ENCODE peak calls at places on chromosomes 5 and 9, in eight cellular contexts. W is activated CD8-positive, alpha-beta memory T cell treated with anti-CD3 and anti-CD28 coated beads for 24 hours; M is IMR-90; D is GM10248; Z is GM04503; V is H54; B is activated effector memory CD4-positive, alpha-beta T cell treated with anti-CD3 and anti-CD28 coated beads, Interleukin-2, amount 50 U/mL, for 16 hours; Y is naive B cell. J is an unnamed sample.

GRCh38 chr5:41788800-41789395 is 81.3 kb downstream of the OXCT1 start:
- DNase-seq in V (no peak), Y (no peak), Z (no peak), D (no peak), B (no peak), W (no peak), M (peak), J (no peak)

GRCh38 chr5:71948206-71948605 is 159.1 kb upstream of the MAP1B start:
- DNase-seq in W (no peak), M (no peak), Z (no peak), D (no peak), Y (no peak), V (no peak), B (no peak), J (no peak)

GRCh38 chr5:180170111-180170809 is 38.8 kb downstream of the RASGEF1C start:
- DNase-seq in Z (no peak), B (no peak), M (no peak), Y (no peak), V (no peak), D (peak), W (no peak), J (no peak)

GRCh38 chr5:96661101-96661840 is 905 bp upstream of the CAST start:
- DNase-seq in V (no peak), M (peak), D (peak), Y (peak), W (peak), B (peak), Z (no peak), J (no peak)

GRCh38 chr9:5364294-5364990 is 24.8 kb upstream of the RLN1 start:
- DNase-seq in Z (no peak), D (peak), Y (no peak), V (no peak), M (peak), W (no peak), B (no peak), J (no peak)

GRCh38 chr9:79745752-79746336 is 174.1 kb downstream of the TLE4 start:
- DNase-seq in Y (no peak), W (no peak), M (no peak), D (no peak), B (no peak), V (no peak), Z (no peak), J (no peak)

GRCh38 chr5:65721050-65721774 is 697 bp downstream of the SGTB start:
- DNase-seq in B (peak), Y (peak), W (peak), Z (no peak), D (peak), V (peak), M (peak), J (no peak)

GRCh38 chr9:8268881-8269280 is 469.3 kb upstream of the DMAC1 start:
- DNase-seq in B (no peak), D (no peak), V (no peak), M (no peak), W (no peak), Z (no peak), Y (no peak), J (no peak)

GRCh38 chr5:107869459-107870115 is 198.8 kb upstream of the EFNA5 start:
- DNase-seq in Y (no peak), B (no peak), V (peak), W (no peak), Z (peak), D (no peak), M (peak), J (peak)

GRCh38 chr9:114055061-114055460 is 23.0 kb downstream of the AMBP start:
- DNase-seq in B (no peak), M (no peak), Z (no peak), D (no peak), W (no peak), Y (no peak), V (no peak), J (no peak)

GRCh38 chr9:90124961-90125360 is 517.7 kb downstream of the DIRAS2 start:
- DNase-seq in D (no peak), M (no peak), B (no peak), Y (no peak), V (no peak), W (no peak), Z (peak), J (no peak)

GRCh38 chr5:58201922-58202648 is 257.8 kb downstream of the PLK2 start:
- DNase-seq in D (no peak), V (no peak), M (no peak), Y (no peak), W (no peak), B (no peak), Z (no peak), J (no peak)

GRCh38 chr9:105191508-105192118 is 52.8 kb upstream of the SLC44A1 start:
- DNase-seq in M (no peak), W (no peak), B (no peak), D (peak), V (no peak), Y (no peak), Z (no peak), J (peak)

GRCh38 chr9:136952354-136952855 is 332 bp downstream of the LCN12 start:
- DNase-seq in D (no peak), W (no peak), B (no peak), Z (no peak), V (no peak), Y (no peak), M (no peak), J (no peak)

GRCh38 chr9:129720181-129720864 is 32.5 kb downstream of the PTGES start:
- DNase-seq in D (no peak), M (no peak), B (no peak), Y (no peak), V (no peak), W (no peak), Z (no peak), J (no peak)

GRCh38 chr5:67092447-67093023 is 104.1 kb downstream of the CD180 start:
- DNase-seq in D (no peak), M (peak), Y (no peak), B (no peak), Z (no peak), V (no peak), W (no peak), J (no peak)

GRCh38 chr9:81686614-81687520 is 2.5 kb downstream of the TLE1 start:
- DNase-seq in Y (peak), M (peak), D (peak), Z (no peak), W (peak), B (no peak), V (peak), J (no peak)

GRCh38 chr9:133347515-133347984 is 381 bp downstream of the MED22 start:
- DNase-seq in D (peak), W (no peak), V (peak), B (no peak), M (no peak), Y (no peak), Z (no peak), J (no peak)

GRCh38 chr5:133316346-133317343 is 264.8 kb downstream of the HSPA4 start:
- DNase-seq in D (no peak), Z (no peak), M (no peak), Y (no peak), W (no peak), B (no peak), V (no peak), J (no peak)

GRCh38 chr5:13814293-13814692 is 130.2 kb downstream of the DNAH5 start:
- DNase-seq in Y (no peak), V (no peak), W (no peak), Z (no peak), D (no peak), B (no peak), M (peak), J (no peak)

GRCh38 chr9:133090187-133090586 is 28.4 kb downstream of the CEL start:
- DNase-seq in Z (no peak), B (peak), M (no peak), V (no peak), D (no peak), W (no peak), Y (no peak), J (no peak)

GRCh38 chr5:96492654-96493053 is 59.6 kb upstream of the PCSK1 start:
- DNase-seq in V (no peak), M (no peak), D (no peak), W (no peak), Y (no peak), Z (no peak), B (no peak), J (peak)

GRCh38 chr9:69339620-69340019 is 14.6 kb downstream of the ENTREP1 start:
- DNase-seq in M (no peak), Y (no peak), Z (no peak), W (no peak), B (no peak), V (no peak), D (no peak), J (no peak)

GRCh38 chr9:95249986-95250385 is 67.5 kb downstream of the FANCC start:
- DNase-seq in M (no peak), W (no peak), Z (no peak), D (no peak), Y (no peak), B (no peak), V (no peak), J (no peak)

GRCh38 chr5:163841-164240 is 27.5 kb upstream of the LRRC14B start:
- DNase-seq in W (no peak), Y (no peak), V (no peak), B (peak), Z (no peak), M (no peak), D (no peak), J (no peak)

GRCh38 chr5:41095324-41096101 is 24.4 kb upstream of the MROH2B start:
- DNase-seq in W (no peak), Z (no peak), D (no peak), M (no peak), Y (no peak), B (no peak), V (no peak), J (no peak)

GRCh38 chr9:128636024-128636390 is 20.6 kb downstream of the DYNC2I2 start:
- DNase-seq in V (peak), Y (no peak), W (no peak), M (no peak), Z (no peak), D (no peak), B (no peak), J (no peak)

GRCh38 chr5:115431116-115431515 is 113.5 kb downstream of the FEM1C start:
- DNase-seq in D (no peak), Z (no peak), W (no peak), M (no peak), V (no peak), B (no peak), Y (no peak), J (no peak)

GRCh38 chr9:33023661-33024060 is 1.4 kb upstream of the DNAJA1 start:
- DNase-seq in D (no peak), Y (no peak), W (no peak), B (no peak), M (no peak), Z (no peak), V (no peak), J (no peak)

GRCh38 chr9:133054966-133055365 is 6.8 kb upstream of the CEL start:
- DNase-seq in W (no peak), D (peak), M (peak), V (no peak), Y (no peak), Z (peak), B (no peak), J (peak)

J was measured in AG09309.